ENCODE peak calls at places on chromosome 22, in nine cellular contexts. N, E, Q, P, H, C, U, D and F are unnamed samples.

GRCh38 chr22:19596680-19597398 is 72.6 kb upstream of the CLDN5 start:
- DNase-seq in N (no peak), E (no peak), Q (no peak), P (no peak), H (no peak), C (no peak), U (no peak), D (no peak), F (no peak)

GRCh38 chr22:44163536-44163935 is 17.2 kb upstream of the PARVG start:
- DNase-seq in N (no peak), E (no peak), Q (no peak), P (no peak), H (no peak), C (no peak), U (no peak), D (no peak), F (no peak)

GRCh38 chr22:26767351-26767970 is 110.1 kb downstream of the MIAT start:
- DNase-seq in N (no peak), E (no peak), Q (no peak), P (no peak), H (no peak), C (no peak), U (no peak), D (no peak), F (no peak)

GRCh38 chr22:24107668-24108067 is 73.6 kb upstream of the SUSD2 start:
- DNase-seq in N (peak; percentile 88), E (no peak), Q (peak; percentile 83), P (peak; percentile 92), H (peak; percentile 71), C (no peak), U (peak; percentile 83), D (peak; percentile 89), F (peak; percentile 19)

GRCh38 chr22:24400726-24401596 is 26.4 kb upstream of the ADORA2A start:
- DNase-seq in N (no peak), E (no peak), Q (no peak), P (peak; percentile 34), H (no peak), C (no peak), U (no peak), D (no peak), F (no peak)

GRCh38 chr22:48250286-48250895 is 1487.9 kb downstream of the TBC1D22A start:
- DNase-seq in N (no peak), E (peak; percentile 42), Q (no peak), P (no peak), H (no peak), C (no peak), U (no peak), D (no peak), F (no peak)

GRCh38 chr22:35349704-35350538 is 31.0 kb upstream of the HMOX1 start:
- DNase-seq in N (no peak), E (peak; percentile 60), Q (no peak), P (peak; percentile 41), H (no peak), C (no peak), U (no peak), D (no peak), F (no peak)

GRCh38 chr22:28917747-28918543 is 34.6 kb downstream of the ZNRF3 start:
- DNase-seq in N (no peak), E (peak; percentile 70), Q (peak; percentile 22), P (peak; percentile 62), H (peak; percentile 32), C (no peak), U (no peak), D (no peak), F (no peak)

GRCh38 chr22:32079110-32080089 is 36.3 kb downstream of the SLC5A1 start:
- DNase-seq in N (no peak), E (peak; percentile 69), Q (no peak), P (peak; percentile 16), H (peak; percentile 21), C (no peak), U (peak; percentile 36), D (no peak), F (no peak)

GRCh38 chr22:43343262-43343988 is at the start of gene SCUBE1:
- DNase-seq in N (peak; percentile 53), E (peak; percentile 91), Q (peak; percentile 56), P (no peak), H (peak; percentile 52), C (peak; percentile 52), U (no peak), D (peak; percentile 40), F (no peak)

GRCh38 chr22:24201681-24202590 is 20.6 kb downstream of the SUSD2 start:
- DNase-seq in N (no peak), E (no peak), Q (no peak), P (no peak), H (no peak), C (no peak), U (no peak), D (no peak), F (no peak)

GRCh38 chr22:42920101-42920820 is 63.2 kb upstream of the ARFGAP3 start:
- DNase-seq in N (no peak), E (no peak), Q (no peak), P (no peak), H (no peak), C (no peak), U (no peak), D (no peak), F (no peak)

GRCh38 chr22:16968218-16968595 is 39.8 kb downstream of the GAB4 start:
- DNase-seq in N (no peak), E (no peak), Q (no peak), P (no peak), H (no peak), C (no peak), U (no peak), D (no peak), F (no peak)

GRCh38 chr22:44543362-44543761 is 45.3 kb upstream of the RTL6 start:
- DNase-seq in N (no peak), E (no peak), Q (no peak), P (no peak), H (no peak), C (no peak), U (no peak), D (no peak), F (no peak)

GRCh38 chr22:41931701-41932269 is 5.2 kb upstream of the TNFRSF13C start:
- DNase-seq in N (no peak), E (peak; percentile 57), Q (no peak), P (no peak), H (no peak), C (no peak), U (no peak), D (no peak), F (no peak)

GRCh38 chr22:28955817-28956216 is 72.4 kb downstream of the ZNRF3 start:
- DNase-seq in N (no peak), E (no peak), Q (no peak), P (peak; percentile 22), H (peak; percentile 24), C (peak; percentile 56), U (no peak), D (no peak), F (no peak)

GRCh38 chr22:38873469-38874411 is 1.7 kb upstream of the CBX6 start:
- DNase-seq in N (no peak), E (peak; percentile 62), Q (no peak), P (no peak), H (no peak), C (peak; percentile 61), U (no peak), D (peak; percentile 17), F (no peak)

GRCh38 chr22:42991010-42991651 is 23.8 kb downstream of the PACSIN2 start:
- DNase-seq in N (no peak), E (no peak), Q (no peak), P (peak; percentile 76), H (peak; percentile 69), C (no peak), U (no peak), D (no peak), F (no peak)

GRCh38 chr22:21641795-21642583 is at the start of gene SDF2L1:
- DNase-seq in N (peak; percentile 98), E (peak; percentile 99), Q (peak; percentile 99), P (peak; percentile 98), H (peak; percentile 99), C (peak; percentile 97), U (peak; percentile 97), D (peak; percentile 99), F (peak; percentile 95)

GRCh38 chr22:21642584-21643448 is 714 bp downstream of the SDF2L1 start:
- DNase-seq in N (no peak), E (peak; percentile 90), Q (no peak), P (peak; percentile 41), H (peak; percentile 71), C (peak; percentile 62), U (no peak), D (no peak), F (peak; percentile 13)

GRCh38 chr22:21641417-21641794 is 696 bp upstream of the SDF2L1 start:
- DNase-seq in N (peak; percentile 43), E (peak; percentile 83), Q (no peak), P (peak; percentile 51), H (peak; percentile 54), C (no peak), U (no peak), D (peak; percentile 26), F (peak; percentile 19)

GRCh38 chr22:21640810-21641209 is 1.3 kb upstream of the SDF2L1 start:
- DNase-seq in N (no peak), E (no peak), Q (no peak), P (no peak), H (no peak), C (no peak), U (no peak), D (no peak), F (no peak)

GRCh38 chr22:21643533-21644357 is 1.6 kb downstream of the SDF2L1 start:
- DNase-seq in N (no peak), E (no peak), Q (no peak), P (no peak), H (no peak), C (no peak), U (no peak), D (no peak), F (no peak)
- H3K27ac ChIP-seq in N (no peak overlapping the region), E (no peak overlapping the region), Q (no peak overlapping the region), P (no peak overlapping the region), H (no peak overlapping the region), C (no peak overlapping the region), U (no peak overlapping the region), D (no peak overlapping the region), F (no peak overlapping the region)

DNA sequence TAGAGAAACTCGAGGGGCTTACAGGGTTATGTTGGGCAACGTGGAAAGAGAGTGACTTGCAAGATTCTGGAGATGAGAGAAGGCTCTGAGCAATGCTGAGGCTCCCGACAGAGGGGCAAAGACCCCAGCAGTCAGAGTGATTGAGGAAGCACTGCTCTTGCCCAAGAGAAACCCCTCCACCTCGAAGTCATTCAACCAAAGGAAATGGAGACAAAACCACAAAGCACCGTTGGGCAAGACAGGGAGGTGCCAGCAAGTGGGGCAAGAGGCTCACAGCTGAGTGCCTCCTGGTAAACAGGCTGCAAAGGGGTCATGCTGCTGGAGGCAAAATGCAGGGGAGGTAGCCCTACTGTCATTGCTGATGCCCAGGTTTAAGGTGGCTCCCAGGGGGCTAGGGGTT is 17.9 kb upstream of the MYH9 start:
- DNase-seq in N (no peak), E (no peak), Q (peak; percentile 43), P (peak; percentile 45), H (peak; percentile 56), C (peak; percentile 53), U (no peak), D (no peak), F (no peak)
- H3K27ac ChIP-seq in N (no peak overlapping the region), E (no peak overlapping the region), Q (no peak overlapping the region), P (no peak overlapping the region), H (peak overlapping the region; percentile 21), C (peak overlapping the region; percentile 59), U (no peak overlapping the region), D (peak overlapping the region; percentile 43), F (no peak overlapping the region)

GRCh38 chr22:46935506-46936377 is 173.3 kb downstream of the TBC1D22A start:
- DNase-seq in N (no peak), E (peak; percentile 49), Q (no peak), P (no peak), H (peak; percentile 66), C (no peak), U (no peak), D (no peak), F (no peak)
- H3K27ac ChIP-seq in N (no peak overlapping the region), E (peak overlapping the region; percentile 53), Q (no peak overlapping the region), P (peak overlapping the region; percentile 33), H (peak overlapping the region; percentile 69), C (no peak overlapping the region), U (peak overlapping the region; percentile 89), D (no peak overlapping the region), F (no peak overlapping the region)

GRCh38 chr22:46551996-46552395 is 14.6 kb upstream of the CELSR1 start:
- DNase-seq in N (no peak), E (peak; percentile 40), Q (no peak), P (no peak), H (no peak), C (no peak), U (no peak), D (no peak), F (no peak)
- H3K27ac ChIP-seq in N (no peak overlapping the region), E (no peak overlapping the region), Q (no peak overlapping the region), P (no peak overlapping the region), H (no peak overlapping the region), C (no peak overlapping the region), U (no peak overlapping the region), D (no peak overlapping the region), F (no peak overlapping the region)